ENCODE peak calls at places on chromosomes 12 and 14, in nine cellular contexts. One of them, this sample, is unnamed.

GRCh38 chr12:13478650-13479181 is 282.2 kb downstream of the EMP1 start:
- DNase-seq in ACHN: no peak
- DNase-seq in activated CD4-positive, alpha-beta T cell treated with anti-CD3 and anti-CD28 coated beads, Interleukin-2, amount 10 ng/mL, durations not matched to agents 7 days and 5 days: no peak
- DNase-seq in NCI-H226: no peak
- DNase-seq in WERI-Rb-1: no peak
- DNase-seq in testis: no peak
- DNase-seq in iris pigment epithelial cell: no peak
- DNase-seq in SK-N-SH: no peak
- DNase-seq in NCI-H2081: no peak
- DNase-seq in this sample: no peak

GRCh38 chr14:75905505-75905904 is 76.3 kb downstream of the TGFB3 start:
- DNase-seq in activated CD4-positive, alpha-beta T cell treated with anti-CD3 and anti-CD28 coated beads, Interleukin-2, amount 10 ng/mL, durations not matched to agents 7 days and 5 days: no peak
- DNase-seq in testis: peak
- DNase-seq in NCI-H2081: no peak
- DNase-seq in NCI-H226: no peak
- DNase-seq in WERI-Rb-1: no peak
- DNase-seq in ACHN: no peak
- DNase-seq in SK-N-SH: no peak
- DNase-seq in iris pigment epithelial cell: peak
- DNase-seq in this sample: no peak

GRCh38 chr12:12717586-12718381 is 616 bp downstream of the CDKN1B start:
- DNase-seq in NCI-H2081: no peak
- DNase-seq in testis: peak
- DNase-seq in activated CD4-positive, alpha-beta T cell treated with anti-CD3 and anti-CD28 coated beads, Interleukin-2, amount 10 ng/mL, durations not matched to agents 7 days and 5 days: peak
- DNase-seq in SK-N-SH: peak
- DNase-seq in NCI-H226: no peak
- DNase-seq in iris pigment epithelial cell: no peak
- DNase-seq in WERI-Rb-1: no peak
- DNase-seq in ACHN: peak
- DNase-seq in this sample: no peak

GRCh38 chr12:117819160-117819559 is 149.6 kb downstream of the KSR2 start:
- DNase-seq in iris pigment epithelial cell: no peak
- DNase-seq in NCI-H2081: no peak
- DNase-seq in WERI-Rb-1: no peak
- DNase-seq in activated CD4-positive, alpha-beta T cell treated with anti-CD3 and anti-CD28 coated beads, Interleukin-2, amount 10 ng/mL, durations not matched to agents 7 days and 5 days: no peak
- DNase-seq in ACHN: no peak
- DNase-seq in testis: no peak
- DNase-seq in NCI-H226: no peak
- DNase-seq in SK-N-SH: no peak
- DNase-seq in this sample: no peak

GRCh38 chr12:39752482-39753147 is 133.0 kb upstream of the ABCD2 start:
- DNase-seq in ACHN: no peak
- DNase-seq in NCI-H226: no peak
- DNase-seq in iris pigment epithelial cell: no peak
- DNase-seq in testis: no peak
- DNase-seq in NCI-H2081: no peak
- DNase-seq in SK-N-SH: no peak
- DNase-seq in WERI-Rb-1: no peak
- DNase-seq in activated CD4-positive, alpha-beta T cell treated with anti-CD3 and anti-CD28 coated beads, Interleukin-2, amount 10 ng/mL, durations not matched to agents 7 days and 5 days: no peak
- DNase-seq in this sample: no peak

GRCh38 chr12:65449400-65449799 is 170.9 kb downstream of the MSRB3 start:
- DNase-seq in SK-N-SH: no peak
- DNase-seq in testis: no peak
- DNase-seq in WERI-Rb-1: no peak
- DNase-seq in activated CD4-positive, alpha-beta T cell treated with anti-CD3 and anti-CD28 coated beads, Interleukin-2, amount 10 ng/mL, durations not matched to agents 7 days and 5 days: no peak
- DNase-seq in ACHN: no peak
- DNase-seq in iris pigment epithelial cell: peak
- DNase-seq in NCI-H2081: no peak
- DNase-seq in NCI-H226: peak
- DNase-seq in this sample: no peak

GRCh38 chr12:75407683-75408082 is 16.8 kb downstream of the GLIPR1L2 start:
- DNase-seq in SK-N-SH: no peak
- DNase-seq in WERI-Rb-1: no peak
- DNase-seq in NCI-H226: no peak
- DNase-seq in NCI-H2081: no peak
- DNase-seq in ACHN: no peak
- DNase-seq in testis: no peak
- DNase-seq in iris pigment epithelial cell: no peak
- DNase-seq in activated CD4-positive, alpha-beta T cell treated with anti-CD3 and anti-CD28 coated beads, Interleukin-2, amount 10 ng/mL, durations not matched to agents 7 days and 5 days: no peak
- DNase-seq in this sample: no peak

GRCh38 chr12:49232940-49233841 is 31.7 kb upstream of the TUBA1C start:
- DNase-seq in WERI-Rb-1: peak
- DNase-seq in iris pigment epithelial cell: peak
- DNase-seq in activated CD4-positive, alpha-beta T cell treated with anti-CD3 and anti-CD28 coated beads, Interleukin-2, amount 10 ng/mL, durations not matched to agents 7 days and 5 days: no peak
- DNase-seq in SK-N-SH: peak
- DNase-seq in ACHN: no peak
- DNase-seq in testis: peak
- DNase-seq in NCI-H226: no peak
- DNase-seq in NCI-H2081: peak
- DNase-seq in this sample: no peak

GRCh38 chr12:442235-442884 is 17.4 kb upstream of the B4GALNT3 start:
- DNase-seq in NCI-H2081: peak
- DNase-seq in NCI-H226: peak
- DNase-seq in WERI-Rb-1: peak
- DNase-seq in SK-N-SH: peak
- DNase-seq in ACHN: peak
- DNase-seq in activated CD4-positive, alpha-beta T cell treated with anti-CD3 and anti-CD28 coated beads, Interleukin-2, amount 10 ng/mL, durations not matched to agents 7 days and 5 days: peak
- DNase-seq in iris pigment epithelial cell: peak
- DNase-seq in testis: peak
- DNase-seq in this sample: no peak

GRCh38 chr12:28622416-28622815 is 432.2 kb downstream of the CCDC91 start:
- DNase-seq in NCI-H226: peak
- DNase-seq in ACHN: no peak
- DNase-seq in activated CD4-positive, alpha-beta T cell treated with anti-CD3 and anti-CD28 coated beads, Interleukin-2, amount 10 ng/mL, durations not matched to agents 7 days and 5 days: no peak
- DNase-seq in SK-N-SH: no peak
- DNase-seq in testis: no peak
- DNase-seq in NCI-H2081: no peak
- DNase-seq in iris pigment epithelial cell: peak
- DNase-seq in WERI-Rb-1: no peak
- DNase-seq in this sample: no peak

GRCh38 chr12:118185602-118186397 is 49.9 kb downstream of the PEBP1 start:
- DNase-seq in SK-N-SH: no peak
- DNase-seq in NCI-H226: no peak
- DNase-seq in ACHN: no peak
- DNase-seq in testis: no peak
- DNase-seq in NCI-H2081: no peak
- DNase-seq in WERI-Rb-1: no peak
- DNase-seq in iris pigment epithelial cell: no peak
- DNase-seq in activated CD4-positive, alpha-beta T cell treated with anti-CD3 and anti-CD28 coated beads, Interleukin-2, amount 10 ng/mL, durations not matched to agents 7 days and 5 days: no peak
- DNase-seq in this sample: no peak

GRCh38 chr12:29561736-29562135 is 64.2 kb upstream of the OVCH1 start:
- DNase-seq in SK-N-SH: no peak
- DNase-seq in NCI-H226: no peak
- DNase-seq in activated CD4-positive, alpha-beta T cell treated with anti-CD3 and anti-CD28 coated beads, Interleukin-2, amount 10 ng/mL, durations not matched to agents 7 days and 5 days: no peak
- DNase-seq in WERI-Rb-1: no peak
- DNase-seq in ACHN: no peak
- DNase-seq in NCI-H2081: no peak
- DNase-seq in iris pigment epithelial cell: peak
- DNase-seq in testis: no peak
- DNase-seq in this sample: no peak

GRCh38 chr14:95498622-95499353 is 17.7 kb downstream of the SYNE3 start:
- DNase-seq in SK-N-SH: peak
- DNase-seq in activated CD4-positive, alpha-beta T cell treated with anti-CD3 and anti-CD28 coated beads, Interleukin-2, amount 10 ng/mL, durations not matched to agents 7 days and 5 days: no peak
- DNase-seq in NCI-H226: no peak
- DNase-seq in WERI-Rb-1: no peak
- DNase-seq in testis: peak
- DNase-seq in ACHN: no peak
- DNase-seq in NCI-H2081: no peak
- DNase-seq in iris pigment epithelial cell: no peak
- DNase-seq in this sample: no peak

GRCh38 chr12:27012239-27012981 is 1.8 kb downstream of the TM7SF3 start:
- DNase-seq in ACHN: no peak
- DNase-seq in NCI-H2081: no peak
- DNase-seq in NCI-H226: no peak
- DNase-seq in activated CD4-positive, alpha-beta T cell treated with anti-CD3 and anti-CD28 coated beads, Interleukin-2, amount 10 ng/mL, durations not matched to agents 7 days and 5 days: no peak
- DNase-seq in iris pigment epithelial cell: no peak
- DNase-seq in SK-N-SH: no peak
- DNase-seq in WERI-Rb-1: no peak
- DNase-seq in testis: no peak
- DNase-seq in this sample: no peak

GRCh38 chr12:57127710-57128518 is at the start of gene LRP1:
- DNase-seq in WERI-Rb-1: peak
- DNase-seq in activated CD4-positive, alpha-beta T cell treated with anti-CD3 and anti-CD28 coated beads, Interleukin-2, amount 10 ng/mL, durations not matched to agents 7 days and 5 days: peak
- DNase-seq in testis: peak
- DNase-seq in NCI-H2081: peak
- DNase-seq in ACHN: peak
- DNase-seq in NCI-H226: peak
- DNase-seq in SK-N-SH: peak
- DNase-seq in iris pigment epithelial cell: peak
- DNase-seq in this sample: no peak

GRCh38 chr12:30417697-30418231 is 277.9 kb downstream of the IPO8 start:
- DNase-seq in WERI-Rb-1: no peak
- DNase-seq in ACHN: peak
- DNase-seq in iris pigment epithelial cell: peak
- DNase-seq in NCI-H2081: no peak
- DNase-seq in NCI-H226: peak
- DNase-seq in testis: no peak
- DNase-seq in SK-N-SH: no peak
- DNase-seq in activated CD4-positive, alpha-beta T cell treated with anti-CD3 and anti-CD28 coated beads, Interleukin-2, amount 10 ng/mL, durations not matched to agents 7 days and 5 days: no peak
- DNase-seq in this sample: peak

GRCh38 chr14:79260406-79260805 is 950.9 kb downstream of the DIO2 start:
- DNase-seq in SK-N-SH: no peak
- DNase-seq in NCI-H2081: no peak
- DNase-seq in iris pigment epithelial cell: no peak
- DNase-seq in WERI-Rb-1: no peak
- DNase-seq in testis: no peak
- DNase-seq in ACHN: no peak
- DNase-seq in activated CD4-positive, alpha-beta T cell treated with anti-CD3 and anti-CD28 coated beads, Interleukin-2, amount 10 ng/mL, durations not matched to agents 7 days and 5 days: no peak
- DNase-seq in NCI-H226: no peak
- DNase-seq in this sample: no peak

GRCh38 chr12:99332936-99333591 is 314.5 kb upstream of the GARIN6 start:
- DNase-seq in NCI-H226: no peak
- DNase-seq in SK-N-SH: no peak
- DNase-seq in iris pigment epithelial cell: no peak
- DNase-seq in NCI-H2081: no peak
- DNase-seq in activated CD4-positive, alpha-beta T cell treated with anti-CD3 and anti-CD28 coated beads, Interleukin-2, amount 10 ng/mL, durations not matched to agents 7 days and 5 days: no peak
- DNase-seq in ACHN: no peak
- DNase-seq in testis: no peak
- DNase-seq in WERI-Rb-1: no peak
- DNase-seq in this sample: no peak

GRCh38 chr14:38108681-38109080 is 99.0 kb upstream of the SSTR1 start:
- DNase-seq in activated CD4-positive, alpha-beta T cell treated with anti-CD3 and anti-CD28 coated beads, Interleukin-2, amount 10 ng/mL, durations not matched to agents 7 days and 5 days: no peak
- DNase-seq in iris pigment epithelial cell: peak
- DNase-seq in ACHN: no peak
- DNase-seq in NCI-H2081: no peak
- DNase-seq in NCI-H226: peak
- DNase-seq in testis: no peak
- DNase-seq in WERI-Rb-1: no peak
- DNase-seq in SK-N-SH: no peak
- DNase-seq in this sample: no peak

GRCh38 chr12:88935856-88936255 is 355.6 kb upstream of the KITLG start:
- DNase-seq in activated CD4-positive, alpha-beta T cell treated with anti-CD3 and anti-CD28 coated beads, Interleukin-2, amount 10 ng/mL, durations not matched to agents 7 days and 5 days: no peak
- DNase-seq in SK-N-SH: no peak
- DNase-seq in ACHN: no peak
- DNase-seq in NCI-H2081: no peak
- DNase-seq in WERI-Rb-1: peak
- DNase-seq in NCI-H226: no peak
- DNase-seq in testis: no peak
- DNase-seq in iris pigment epithelial cell: peak
- DNase-seq in this sample: no peak

GRCh38 chr12:54375258-54375579 is 9.3 kb downstream of the ZNF385A start:
- DNase-seq in iris pigment epithelial cell: no peak
- DNase-seq in SK-N-SH: no peak
- DNase-seq in WERI-Rb-1: no peak
- DNase-seq in testis: no peak
- DNase-seq in activated CD4-positive, alpha-beta T cell treated with anti-CD3 and anti-CD28 coated beads, Interleukin-2, amount 10 ng/mL, durations not matched to agents 7 days and 5 days: no peak
- DNase-seq in ACHN: no peak
- DNase-seq in NCI-H226: no peak
- DNase-seq in NCI-H2081: no peak
- DNase-seq in this sample: no peak

GRCh38 chr14:24188251-24189058 is at the start of gene IPO4:
- DNase-seq in WERI-Rb-1: peak
- DNase-seq in NCI-H226: peak
- DNase-seq in SK-N-SH: peak
- DNase-seq in activated CD4-positive, alpha-beta T cell treated with anti-CD3 and anti-CD28 coated beads, Interleukin-2, amount 10 ng/mL, durations not matched to agents 7 days and 5 days: peak
- DNase-seq in NCI-H2081: peak
- DNase-seq in ACHN: peak
- DNase-seq in testis: peak
- DNase-seq in iris pigment epithelial cell: peak
- DNase-seq in this sample: peak

GRCh38 chr12:92300781-92301180 is 155.1 kb upstream of the BTG1 start:
- DNase-seq in ACHN: no peak
- DNase-seq in testis: no peak
- DNase-seq in SK-N-SH: no peak
- DNase-seq in NCI-H226: no peak
- DNase-seq in activated CD4-positive, alpha-beta T cell treated with anti-CD3 and anti-CD28 coated beads, Interleukin-2, amount 10 ng/mL, durations not matched to agents 7 days and 5 days: no peak
- DNase-seq in WERI-Rb-1: no peak
- DNase-seq in iris pigment epithelial cell: no peak
- DNase-seq in NCI-H2081: no peak
- DNase-seq in this sample: no peak

GRCh38 chr12:65823481-65824313 is 586 bp upstream of the HMGA2 start:
- DNase-seq in NCI-H2081: no peak
- DNase-seq in iris pigment epithelial cell: peak
- DNase-seq in activated CD4-positive, alpha-beta T cell treated with anti-CD3 and anti-CD28 coated beads, Interleukin-2, amount 10 ng/mL, durations not matched to agents 7 days and 5 days: peak
- DNase-seq in testis: peak
- DNase-seq in SK-N-SH: peak
- DNase-seq in NCI-H226: peak
- DNase-seq in ACHN: peak
- DNase-seq in WERI-Rb-1: peak
- DNase-seq in this sample: no peak

This sample was measured in epithelial cell of proximal tubule.